ENCODE peak calls at places on chromosome 7, in six cellular contexts. One of them, this sample, is unnamed.

GRCh38 chr7:147245274-147245673 is 1128.7 kb downstream of the CNTNAP2 start:
- DNase-seq in H9: peak; percentile 66
- DNase-seq in neuronal stem cell: peak; percentile 15
- DNase-seq in mesenchymal stem cell: peak; percentile 6
- DNase-seq in trophoblast cell: peak; percentile 56
- DNase-seq in H1: peak; percentile 25
- DNase-seq in this sample: peak; percentile 24

GRCh38 chr7:112789453-112789823 is 755 bp downstream of the TMEM168 start:
- DNase-seq in H9: no peak
- DNase-seq in neuronal stem cell: no peak
- DNase-seq in mesenchymal stem cell: no peak
- DNase-seq in trophoblast cell: no peak
- DNase-seq in H1: no peak
- DNase-seq in this sample: no peak

GRCh38 chr7:115387168-115387567 is 465.3 kb downstream of the MDFIC start:
- DNase-seq in H9: no peak
- DNase-seq in neuronal stem cell: no peak
- DNase-seq in mesenchymal stem cell: no peak
- DNase-seq in trophoblast cell: no peak
- DNase-seq in H1: no peak
- DNase-seq in this sample: no peak

GRCh38 chr7:37882086-37882485 is 33.7 kb downstream of the NME8 start:
- DNase-seq in H9: no peak
- DNase-seq in neuronal stem cell: no peak
- DNase-seq in mesenchymal stem cell: no peak
- DNase-seq in trophoblast cell: no peak
- DNase-seq in H1: no peak
- DNase-seq in this sample: no peak

GRCh38 chr7:81484266-81484665 is 285.6 kb downstream of the HGF start:
- DNase-seq in H9: peak; percentile 39
- DNase-seq in neuronal stem cell: no peak
- DNase-seq in mesenchymal stem cell: peak; percentile 75
- DNase-seq in trophoblast cell: peak; percentile 9
- DNase-seq in H1: no peak
- DNase-seq in this sample: peak; percentile 86

GRCh38 chr7:41955475-41956243 is 252.8 kb upstream of the INHBA start:
- DNase-seq in H9: peak; percentile 76
- DNase-seq in neuronal stem cell: peak; percentile 59
- DNase-seq in mesenchymal stem cell: peak; percentile 95
- DNase-seq in trophoblast cell: peak; percentile 93
- DNase-seq in H1: peak; percentile 57
- DNase-seq in this sample: peak; percentile 99

GRCh38 chr7:584122-584465 is 64.4 kb upstream of the PDGFA start:
- DNase-seq in H9: no peak
- DNase-seq in neuronal stem cell: no peak
- DNase-seq in mesenchymal stem cell: no peak
- DNase-seq in trophoblast cell: peak; percentile 15
- DNase-seq in H1: no peak
- DNase-seq in this sample: no peak

GRCh38 chr7:19617921-19618320 is 90.9 kb downstream of the POLR1F start:
- DNase-seq in H9: no peak
- DNase-seq in neuronal stem cell: no peak
- DNase-seq in mesenchymal stem cell: no peak
- DNase-seq in trophoblast cell: no peak
- DNase-seq in H1: no peak
- DNase-seq in this sample: no peak

GRCh38 chr7:102396710-102397019 is 502 bp downstream of the PRKRIP1 start:
- DNase-seq in H9: no peak
- DNase-seq in neuronal stem cell: no peak
- DNase-seq in mesenchymal stem cell: no peak
- DNase-seq in trophoblast cell: no peak
- DNase-seq in H1: no peak
- DNase-seq in this sample: no peak

GRCh38 chr7:143503261-143503660 is 25.6 kb downstream of the TAS2R41 start:
- DNase-seq in H9: no peak
- DNase-seq in neuronal stem cell: no peak
- DNase-seq in mesenchymal stem cell: no peak
- DNase-seq in trophoblast cell: no peak
- DNase-seq in H1: no peak
- DNase-seq in this sample: no peak

GRCh38 chr7:107201795-107202450 is 33.1 kb downstream of the HBP1 start:
- DNase-seq in H9: peak; percentile 41
- DNase-seq in neuronal stem cell: peak; percentile 8
- DNase-seq in mesenchymal stem cell: peak; percentile 26
- DNase-seq in trophoblast cell: peak; percentile 70
- DNase-seq in H1: peak; percentile 19
- DNase-seq in this sample: peak; percentile 18

GRCh38 chr7:14754631-14755030 is 147.9 kb downstream of the DGKB start:
- DNase-seq in H9: no peak
- DNase-seq in neuronal stem cell: no peak
- DNase-seq in mesenchymal stem cell: peak; percentile 47
- DNase-seq in trophoblast cell: no peak
- DNase-seq in H1: no peak
- DNase-seq in this sample: peak; percentile 62

GRCh38 chr7:79713281-79713680 is 259.8 kb upstream of the MAGI2 start:
- DNase-seq in H9: no peak
- DNase-seq in neuronal stem cell: no peak
- DNase-seq in mesenchymal stem cell: no peak
- DNase-seq in trophoblast cell: no peak
- DNase-seq in H1: no peak
- DNase-seq in this sample: no peak

GRCh38 chr7:13077466-13077865 is 390.0 kb downstream of the ARL4A start:
- DNase-seq in H9: no peak
- DNase-seq in neuronal stem cell: no peak
- DNase-seq in mesenchymal stem cell: peak; percentile 40
- DNase-seq in trophoblast cell: peak; percentile 22
- DNase-seq in H1: no peak
- DNase-seq in this sample: peak; percentile 47

GRCh38 chr7:70947181-70947580 is 184.8 kb upstream of the GALNT17 start:
- DNase-seq in H9: no peak
- DNase-seq in neuronal stem cell: no peak
- DNase-seq in mesenchymal stem cell: no peak
- DNase-seq in trophoblast cell: no peak
- DNase-seq in H1: no peak
- DNase-seq in this sample: no peak

GRCh38 chr7:130649004-130649790 is 19.4 kb downstream of the COPG2 start:
- DNase-seq in H9: no peak
- DNase-seq in neuronal stem cell: no peak
- DNase-seq in mesenchymal stem cell: peak; percentile 92
- DNase-seq in trophoblast cell: peak; percentile 27
- DNase-seq in H1: no peak
- DNase-seq in this sample: peak; percentile 86

GRCh38 chr7:156979007-156979606 is 29.6 kb downstream of the NOM1 start:
- DNase-seq in H9: no peak
- DNase-seq in neuronal stem cell: no peak
- DNase-seq in mesenchymal stem cell: no peak
- DNase-seq in trophoblast cell: no peak
- DNase-seq in H1: no peak
- DNase-seq in this sample: no peak

GRCh38 chr7:116610210-116610609 is 61.8 kb upstream of the MET start:
- DNase-seq in H9: no peak
- DNase-seq in neuronal stem cell: no peak
- DNase-seq in mesenchymal stem cell: peak; percentile 70
- DNase-seq in trophoblast cell: no peak
- DNase-seq in H1: no peak
- DNase-seq in this sample: peak; percentile 41

GRCh38 chr7:66150471-66150870 is 35.8 kb downstream of the CRCP start:
- DNase-seq in H9: no peak
- DNase-seq in neuronal stem cell: no peak
- DNase-seq in mesenchymal stem cell: peak; percentile 63
- DNase-seq in trophoblast cell: no peak
- DNase-seq in H1: no peak
- DNase-seq in this sample: peak; percentile 76

DNA sequence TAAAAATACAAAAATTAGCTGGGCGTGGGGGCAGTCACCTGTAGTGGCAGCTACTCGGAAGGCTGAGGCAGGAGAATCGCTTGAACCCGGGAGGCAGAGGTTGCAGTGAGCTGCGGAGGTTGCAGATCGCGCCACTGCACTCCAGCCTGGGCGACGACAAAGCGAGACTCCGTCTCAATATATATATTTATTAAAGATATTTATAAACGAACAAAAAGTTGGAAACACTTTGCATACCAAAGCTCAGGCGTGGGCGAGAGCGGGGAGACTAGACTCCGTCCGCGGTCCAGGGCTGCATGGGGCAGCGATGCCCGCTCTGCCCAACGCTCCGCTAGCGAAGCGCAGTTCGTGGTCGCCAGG is 7.9 kb upstream of the CRYGN start:
- DNase-seq in H9: no peak
- DNase-seq in neuronal stem cell: no peak
- DNase-seq in mesenchymal stem cell: no peak
- DNase-seq in trophoblast cell: no peak
- DNase-seq in H1: no peak
- DNase-seq in this sample: no peak
- H4K91ac ChIP-seq in H9: no peak overlapping the region
- H4K91ac ChIP-seq in neuronal stem cell: no peak overlapping the region
- H4K91ac ChIP-seq in mesenchymal stem cell: no peak overlapping the region
- H4K91ac ChIP-seq in trophoblast cell: no peak overlapping the region
- H4K91ac ChIP-seq in H1: peak overlapping the region; percentile 65
- H4K91ac ChIP-seq in this sample: no peak overlapping the region

GRCh38 chr7:33714208-33714607 is 191.1 kb upstream of the BMPER start:
- DNase-seq in H9: no peak
- DNase-seq in neuronal stem cell: no peak
- DNase-seq in mesenchymal stem cell: no peak
- DNase-seq in trophoblast cell: no peak
- DNase-seq in H1: no peak
- DNase-seq in this sample: no peak

GRCh38 chr7:33710608-33711007 is 194.7 kb upstream of the BMPER start:
- DNase-seq in H9: no peak
- DNase-seq in neuronal stem cell: no peak
- DNase-seq in mesenchymal stem cell: no peak
- DNase-seq in trophoblast cell: no peak
- DNase-seq in H1: no peak
- DNase-seq in this sample: peak; percentile 14

GRCh38 chr7:33707427-33707826 is 197.9 kb upstream of the BMPER start:
- DNase-seq in H9: no peak
- DNase-seq in neuronal stem cell: no peak
- DNase-seq in mesenchymal stem cell: no peak
- DNase-seq in trophoblast cell: no peak
- DNase-seq in H1: no peak
- DNase-seq in this sample: no peak

GRCh38 chr7:33711231-33712019 is 193.9 kb upstream of the BMPER start:
- DNase-seq in H9: no peak
- DNase-seq in neuronal stem cell: no peak
- DNase-seq in mesenchymal stem cell: no peak
- DNase-seq in trophoblast cell: peak; percentile 6
- DNase-seq in H1: no peak
- DNase-seq in this sample: no peak

GRCh38 chr7:33712020-33712414 is 193.3 kb upstream of the BMPER start:
- DNase-seq in H9: no peak
- DNase-seq in neuronal stem cell: no peak
- DNase-seq in mesenchymal stem cell: no peak
- DNase-seq in trophoblast cell: no peak
- DNase-seq in H1: no peak
- DNase-seq in this sample: no peak
- H4K91ac ChIP-seq in H9: no peak overlapping the region
- H4K91ac ChIP-seq in neuronal stem cell: no peak overlapping the region
- H4K91ac ChIP-seq in mesenchymal stem cell: no peak overlapping the region
- H4K91ac ChIP-seq in trophoblast cell: no peak overlapping the region
- H4K91ac ChIP-seq in H1: no peak overlapping the region
- H4K91ac ChIP-seq in this sample: no peak overlapping the region

GRCh38 chr7:4603843-4604231 is 78.3 kb upstream of the FOXK1 start:
- DNase-seq in H9: no peak
- DNase-seq in neuronal stem cell: no peak
- DNase-seq in mesenchymal stem cell: no peak
- DNase-seq in trophoblast cell: no peak
- DNase-seq in H1: no peak
- DNase-seq in this sample: no peak
- H4K91ac ChIP-seq in H9: no peak overlapping the region
- H4K91ac ChIP-seq in neuronal stem cell: no peak overlapping the region
- H4K91ac ChIP-seq in mesenchymal stem cell: no peak overlapping the region
- H4K91ac ChIP-seq in trophoblast cell: no peak overlapping the region
- H4K91ac ChIP-seq in H1: no peak overlapping the region
- H4K91ac ChIP-seq in this sample: no peak overlapping the region

GRCh38 chr7:97246317-97246716 is 128.8 kb downstream of the SDHAF3 start:
- DNase-seq in H9: no peak
- DNase-seq in neuronal stem cell: no peak
- DNase-seq in mesenchymal stem cell: no peak
- DNase-seq in trophoblast cell: no peak
- DNase-seq in H1: no peak
- DNase-seq in this sample: no peak
- H4K91ac ChIP-seq in H9: no peak overlapping the region
- H4K91ac ChIP-seq in neuronal stem cell: no peak overlapping the region
- H4K91ac ChIP-seq in mesenchymal stem cell: no peak overlapping the region
- H4K91ac ChIP-seq in trophoblast cell: no peak overlapping the region
- H4K91ac ChIP-seq in H1: no peak overlapping the region
- H4K91ac ChIP-seq in this sample: no peak overlapping the region

DNA sequence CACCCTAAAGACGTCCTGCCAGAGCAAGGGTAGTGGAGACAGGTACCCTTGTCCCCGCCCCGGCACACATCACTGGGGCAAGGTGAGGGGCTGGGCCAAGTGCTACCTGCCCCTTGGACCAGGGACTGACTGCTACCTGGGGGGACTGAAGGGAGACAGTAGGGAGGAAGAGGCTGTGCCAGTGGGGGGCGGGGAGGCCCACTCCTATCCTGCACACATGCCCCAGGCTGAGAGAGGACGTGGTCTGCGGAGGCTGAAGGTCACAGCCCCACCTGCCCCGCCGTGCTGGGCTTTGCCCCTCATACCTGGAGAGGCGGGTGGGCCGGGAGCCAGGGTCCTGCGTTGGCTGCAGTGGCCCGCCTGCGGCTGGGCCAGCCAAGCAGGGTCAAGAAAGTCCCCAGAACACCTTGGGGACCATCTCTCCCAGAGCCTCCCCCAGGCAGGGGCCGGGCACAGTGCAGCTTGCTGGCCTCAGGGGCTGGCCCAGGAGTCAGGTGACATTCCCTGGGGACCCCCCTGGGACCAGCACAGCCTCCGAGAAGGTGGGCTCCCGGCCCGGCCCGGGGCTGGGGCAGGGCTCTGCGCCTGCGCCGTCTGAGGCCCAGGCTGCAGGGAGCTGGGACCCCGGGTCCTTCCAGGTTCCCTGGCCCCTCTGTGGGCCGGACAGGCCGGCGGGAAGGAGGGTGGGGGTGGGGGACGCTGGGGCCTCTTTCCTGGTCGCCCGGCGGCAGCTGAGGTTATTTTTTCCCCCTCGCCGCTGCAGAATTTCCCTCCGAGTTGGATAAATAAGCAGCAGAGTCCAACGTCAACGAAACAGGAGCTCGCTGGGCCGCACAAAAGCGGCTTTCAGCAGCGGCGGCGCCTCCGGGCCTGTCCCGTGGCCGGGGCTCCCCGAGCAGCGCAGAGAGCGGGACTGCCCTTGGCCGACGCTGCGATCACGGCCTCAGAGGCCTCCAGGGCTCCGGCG is 9.8 kb upstream of the FZD9 start:
- DNase-seq in H9: peak; percentile 68
- DNase-seq in neuronal stem cell: peak; percentile 41
- DNase-seq in mesenchymal stem cell: peak; percentile 44
- DNase-seq in trophoblast cell: peak; percentile 23
- DNase-seq in H1: no peak
- DNase-seq in this sample: peak; percentile 26
- H4K91ac ChIP-seq in H9: no peak overlapping the region
- H4K91ac ChIP-seq in neuronal stem cell: peak overlapping the region; percentile 89
- H4K91ac ChIP-seq in mesenchymal stem cell: peak overlapping the region; percentile 54
- H4K91ac ChIP-seq in trophoblast cell: no peak overlapping the region
- H4K91ac ChIP-seq in H1: no peak overlapping the region
- H4K91ac ChIP-seq in this sample: no peak overlapping the region